ENCODE peak calls at places on chromosomes 5 and 9, in seven cellular contexts. X, N, L, T, E, S and M are unnamed samples.

GRCh38 chr5:174736351-174736721 is 12.0 kb downstream of the MSX2 start:
- DNase-seq in L (no peak), E (no peak), N (no peak), T (no peak), X (no peak), S (no peak), M (no peak)

GRCh38 chr5:136062563-136063274 is 33.9 kb downstream of the TGFBI start:
- DNase-seq in L (peak), T (no peak), X (peak), E (no peak), N (peak), S (no peak), M (no peak)

GRCh38 chr9:133986774-133987454 is 5.2 kb downstream of the VAV2 start:
- DNase-seq in X (no peak), T (no peak), E (no peak), S (no peak), N (no peak), L (no peak), M (no peak)

GRCh38 chr5:177479774-177480173 is 6.3 kb upstream of the DBN1 start:
- DNase-seq in E (no peak), X (no peak), L (no peak), N (no peak), S (no peak), T (no peak), M (peak)

GRCh38 chr5:173882632-173883031 is 5.5 kb upstream of the CPEB4 start:
- DNase-seq in X (peak), S (no peak), E (no peak), L (no peak), T (no peak), N (no peak), M (no peak)

GRCh38 chr5:164362021-164362420 is 856.6 kb downstream of the MAT2B start:
- DNase-seq in T (no peak), L (no peak), X (no peak), S (no peak), E (no peak), N (no peak), M (no peak)

GRCh38 chr5:72465601-72466563 is 41.3 kb downstream of the ZNF366 start:
- DNase-seq in S (peak), T (no peak), X (no peak), E (no peak), L (no peak), N (no peak), M (no peak)

GRCh38 chr5:150642567-150642927 is 2.1 kb downstream of the SYNPO start:
- DNase-seq in E (no peak), T (no peak), S (no peak), L (no peak), N (peak), X (peak), M (no peak)

GRCh38 chr5:9462109-9462508 is 83.8 kb downstream of the SEMA5A start:
- DNase-seq in S (no peak), T (no peak), L (no peak), E (no peak), N (no peak), X (no peak), M (no peak)

GRCh38 chr9:126932871-126933321 is 18.3 kb downstream of the RALGPS1 start:
- DNase-seq in E (no peak), L (no peak), T (no peak), S (no peak), N (no peak), X (no peak), M (no peak)

GRCh38 chr5:19676895-19677294 is 311.1 kb downstream of the CDH18 start:
- DNase-seq in X (no peak), E (no peak), N (no peak), L (no peak), T (no peak), S (no peak), M (no peak)

GRCh38 chr5:14039576-14039975 is 95.1 kb upstream of the DNAH5 start:
- DNase-seq in N (no peak), E (no peak), T (peak), L (no peak), X (no peak), S (no peak), M (no peak)

GRCh38 chr9:11356101-11356500 is 743.3 kb upstream of the PTPRD start:
- DNase-seq in E (no peak), T (no peak), S (no peak), X (no peak), L (no peak), N (no peak), M (no peak)

GRCh38 chr9:84296146-84296843 is 44.3 kb downstream of the SLC28A3 start:
- DNase-seq in E (no peak), X (no peak), S (peak), L (no peak), N (no peak), T (no peak), M (no peak)
- TF ChIP-seq SIN3A in E (no peak), X (no peak), S (peak), L (no peak), N (no peak), T (no peak), M (no peak)

GRCh38 chr9:71814805-71815204 is 46.5 kb upstream of the CEMIP2 start:
- DNase-seq in N (no peak), L (no peak), T (no peak), X (no peak), E (no peak), S (no peak), M (no peak)

GRCh38 chr9:71816782-71817549 is 48.7 kb upstream of the CEMIP2 start:
- DNase-seq in T (no peak), E (no peak), X (no peak), S (no peak), L (no peak), N (no peak), M (no peak)

GRCh38 chr9:71812385-71812784 is 44.1 kb upstream of the CEMIP2 start:
- DNase-seq in X (no peak), S (no peak), L (no peak), E (no peak), T (no peak), N (no peak), M (no peak)

GRCh38 chr9:71819115-71819739 is 50.9 kb upstream of the CEMIP2 start:
- DNase-seq in X (peak), N (peak), S (no peak), L (peak), T (no peak), E (no peak), M (peak)

GRCh38 chr9:71814226-71814625 is 45.9 kb upstream of the CEMIP2 start:
- DNase-seq in L (no peak), X (no peak), N (no peak), T (no peak), E (no peak), S (no peak), M (no peak)
- TF ChIP-seq SIN3A in L (no peak), X (no peak), N (no peak), T (no peak), E (no peak), S (no peak), M (no peak)

DNA sequence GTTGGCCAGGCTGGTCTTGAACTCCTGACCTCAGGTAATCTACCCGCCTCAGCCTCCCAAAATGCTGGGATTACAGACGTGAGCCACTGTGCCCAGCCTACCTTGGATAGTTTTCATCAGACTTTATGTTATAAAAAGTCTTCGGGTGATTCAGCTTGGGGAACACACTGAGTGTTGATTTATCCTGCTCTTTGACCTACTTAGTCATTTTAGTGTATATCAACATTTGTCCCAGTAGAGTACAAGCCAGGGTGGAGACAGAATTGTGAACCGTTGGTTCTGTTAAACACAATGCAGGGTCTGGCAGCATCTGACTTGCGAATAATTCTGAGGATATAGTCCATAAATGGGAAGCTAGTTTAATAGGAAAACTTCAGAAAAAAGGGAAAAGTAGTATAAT is 39.7 kb downstream of the NFX1 start:
- DNase-seq in E (no peak), S (no peak), X (no peak), L (no peak), N (no peak), T (peak), M (no peak)
- TF ChIP-seq SIN3A in E (no peak), S (no peak), X (no peak), L (no peak), N (no peak), T (no peak), M (no peak)

GRCh38 chr9:15272377-15272928 is 34.6 kb downstream of the TTC39B start:
- DNase-seq in N (no peak), X (no peak), L (no peak), S (no peak), T (no peak), E (no peak), M (no peak)
- TF ChIP-seq SIN3A in N (no peak), X (no peak), L (no peak), S (no peak), T (no peak), E (no peak), M (no peak)

DNA sequence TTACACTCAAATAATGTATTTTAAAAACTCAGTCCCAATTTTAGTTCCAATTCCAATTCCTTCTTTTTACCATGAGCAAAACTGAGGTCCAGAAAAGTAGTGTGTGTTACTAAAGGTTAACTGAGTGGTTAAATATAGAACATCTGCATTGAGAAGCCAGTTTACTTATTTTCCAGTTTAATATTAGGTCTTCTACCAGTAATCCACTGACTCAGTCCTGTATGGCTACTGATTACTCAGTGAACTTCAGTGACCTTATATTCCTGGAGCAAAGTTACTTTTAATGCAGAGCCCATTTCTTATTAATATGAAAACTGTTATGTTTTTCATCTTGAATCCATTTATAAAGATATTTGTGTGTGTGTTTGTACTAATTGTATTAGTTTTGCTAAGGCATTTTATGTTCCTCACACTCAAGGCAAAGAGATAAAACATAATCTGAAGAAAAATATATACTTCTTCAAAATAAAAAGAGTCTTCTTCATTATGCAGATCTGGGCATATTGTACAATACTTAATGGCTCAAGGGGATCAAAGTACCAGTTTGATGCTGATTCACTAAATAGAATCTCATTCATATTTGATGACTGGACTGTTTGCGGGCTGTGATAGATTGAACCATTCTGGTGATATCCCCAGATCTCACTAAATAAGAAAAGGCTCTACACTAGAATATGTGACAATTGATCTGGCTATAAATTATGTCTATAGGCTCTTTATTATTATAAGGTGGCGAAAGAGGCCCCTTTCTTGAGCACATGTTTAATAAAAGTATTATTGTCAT is 60.8 kb downstream of the DMXL1 start:
- DNase-seq in S (no peak), N (no peak), E (no peak), X (no peak), L (no peak), T (no peak), M (no peak)
- TF ChIP-seq SIN3A in S (no peak), N (no peak), E (no peak), X (no peak), L (no peak), T (no peak), M (no peak)

GRCh38 chr5:110055301-110055700 is 365.6 kb downstream of the MAN2A1 start:
- DNase-seq in E (no peak), T (no peak), N (no peak), L (no peak), S (no peak), X (no peak), M (no peak)
- TF ChIP-seq SIN3A in E (no peak), T (no peak), N (no peak), L (no peak), S (no peak), X (no peak), M (no peak)